ENCODE peak calls at places on chromosomes 2 and 18, in four cellular contexts. M is HepG2, C is Panc1, U is GM12878. K is an unnamed sample. For H3K4me1, the result is how much of the 10 kb centered on the place peaks cover.

GRCh38 chr18:11950824-11951223 is 30.5 kb upstream of the IMPA2 start:
- ATAC-seq in C (no peak), U (no peak), M (no peak), K (no peak)

GRCh38 chr2:179470102-179470501 is 205.5 kb upstream of the SESTD1 start:
- ATAC-seq in M (no peak), U (no peak), C (no peak), K (no peak)

GRCh38 chr18:59402432-59403090 is 43.5 kb upstream of the LMAN1 start:
- ATAC-seq in C (peak), M (peak), U (peak), K (peak)

GRCh38 chr2:169761251-169761969 is 27.8 kb downstream of the KLHL23 start:
- ATAC-seq in C (no peak), M (peak), U (peak), K (no peak)

GRCh38 chr18:59072727-59073421 is 66.8 kb upstream of the SEC11C start:
- ATAC-seq in U (peak), M (no peak), C (no peak), K (no peak)

GRCh38 chr2:236085647-236086046 is 82.5 kb downstream of the GBX2 start:
- ATAC-seq in M (no peak), U (no peak), C (no peak), K (no peak)

GRCh38 chr2:216206041-216206699 is 97.0 kb downstream of the XRCC5 start:
- ATAC-seq in M (no peak), U (peak), C (no peak), K (no peak)

GRCh38 chr2:41873102-41873501 is 174.7 kb upstream of the PKDCC start:
- ATAC-seq in U (no peak), M (no peak), C (no peak), K (no peak)

GRCh38 chr2:239610457-239611221 is 209.8 kb upstream of the HDAC4 start:
- ATAC-seq in M (no peak), C (no peak), U (no peak), K (no peak)

GRCh38 chr2:236673126-236673822 is 103.6 kb downstream of the ACKR3 start:
- ATAC-seq in M (no peak), C (no peak), U (no peak), K (peak)

GRCh38 chr2:135091681-135092080 is 39.6 kb downstream of the RAB3GAP1 start:
- ATAC-seq in C (no peak), U (no peak), M (peak), K (no peak)

GRCh38 chr2:68115965-68116364 is 41.7 kb upstream of the PNO1 start:
- ATAC-seq in M (peak), C (no peak), U (no peak), K (no peak)

GRCh38 chr2:232527905-232528470 is 2.0 kb downstream of the CHRND start:
- ATAC-seq in M (no peak), U (no peak), C (no peak), K (no peak)

GRCh38 chr2:71513096-71513495 is 59.7 kb downstream of the DYSF start:
- ATAC-seq in U (no peak), M (peak), C (no peak), K (no peak)

GRCh38 chr18:9140381-9140780 is 3.8 kb downstream of the ANKRD12 start:
- ATAC-seq in M (no peak), C (no peak), U (no peak), K (no peak)

GRCh38 chr18:9136315-9137141 is at the start of gene ANKRD12:
- ATAC-seq in U (peak), C (peak), M (peak), K (peak)

GRCh38 chr18:9137168-9138066 is 836 bp downstream of the ANKRD12 start:
- ATAC-seq in U (peak), C (peak), M (peak), K (peak)

GRCh38 chr18:9139400-9140039 is 2.9 kb downstream of the ANKRD12 start:
- ATAC-seq in M (no peak), U (no peak), C (no peak), K (no peak)

DNA sequence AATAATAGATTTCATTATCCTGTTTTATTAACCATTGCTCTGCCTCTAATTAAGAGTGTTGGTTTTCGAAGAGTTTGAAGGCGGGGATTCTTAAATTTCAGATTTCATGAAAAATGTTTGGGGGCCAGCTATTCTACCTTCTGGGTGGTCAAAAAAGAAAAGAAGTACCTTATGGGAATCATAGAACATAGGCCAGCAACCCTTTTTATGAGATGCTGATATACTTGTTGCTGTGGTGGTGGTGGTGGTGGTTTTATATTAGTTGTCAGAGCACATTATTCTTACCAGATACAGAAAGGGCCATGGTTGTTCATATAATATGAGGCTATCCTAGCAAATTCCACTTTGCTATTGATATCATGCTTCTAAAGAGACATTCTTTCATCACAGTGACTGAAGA is 4.4 kb downstream of the ANKRD12 start:
- ATAC-seq in C (no peak), M (no peak), U (no peak), K (no peak)
- H3K4me1 ChIP-seq in C (under half), M (under half), U (under half), K (half or more)

DNA sequence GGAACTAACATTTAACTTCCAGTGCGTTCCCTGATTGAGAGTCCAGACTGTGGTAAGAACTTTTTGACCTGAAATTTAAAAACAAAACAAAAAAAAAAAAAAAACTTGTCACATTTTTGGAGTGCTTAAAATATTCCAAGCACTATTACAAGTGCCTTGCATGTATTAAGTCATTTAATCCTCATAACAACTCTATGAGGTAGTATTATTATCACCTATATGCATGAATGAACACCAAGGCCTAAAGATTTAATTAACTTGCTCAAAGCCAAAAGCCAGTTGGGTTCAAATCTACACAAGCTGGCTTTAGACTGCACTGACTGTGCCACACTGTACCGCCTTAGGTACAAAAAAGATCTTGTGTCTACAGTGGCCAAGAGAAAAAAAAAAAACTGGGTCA is 35.2 kb downstream of the METTL4 start:
- ATAC-seq in U (no peak), M (no peak), C (no peak), K (no peak)
- TF ChIP-seq POLR2AphosphoS5 in U (no peak), M (no peak), C (no peak), K (no peak)

GRCh38 chr2:222424729-222425671 is 657 bp downstream of the SGPP2 start:
- ATAC-seq in C (peak), M (no peak), U (peak), K (no peak)

GRCh38 chr2:222424281-222424728 is at the start of gene SGPP2:
- ATAC-seq in U (peak), M (no peak), C (peak), K (no peak)

GRCh38 chr2:222423186-222423585 is 1.2 kb upstream of the SGPP2 start:
- ATAC-seq in C (no peak), U (no peak), M (no peak), K (no peak)

GRCh38 chr2:222421626-222422025 is 2.7 kb upstream of the SGPP2 start:
- ATAC-seq in M (no peak), U (no peak), C (no peak), K (no peak)

DNA sequence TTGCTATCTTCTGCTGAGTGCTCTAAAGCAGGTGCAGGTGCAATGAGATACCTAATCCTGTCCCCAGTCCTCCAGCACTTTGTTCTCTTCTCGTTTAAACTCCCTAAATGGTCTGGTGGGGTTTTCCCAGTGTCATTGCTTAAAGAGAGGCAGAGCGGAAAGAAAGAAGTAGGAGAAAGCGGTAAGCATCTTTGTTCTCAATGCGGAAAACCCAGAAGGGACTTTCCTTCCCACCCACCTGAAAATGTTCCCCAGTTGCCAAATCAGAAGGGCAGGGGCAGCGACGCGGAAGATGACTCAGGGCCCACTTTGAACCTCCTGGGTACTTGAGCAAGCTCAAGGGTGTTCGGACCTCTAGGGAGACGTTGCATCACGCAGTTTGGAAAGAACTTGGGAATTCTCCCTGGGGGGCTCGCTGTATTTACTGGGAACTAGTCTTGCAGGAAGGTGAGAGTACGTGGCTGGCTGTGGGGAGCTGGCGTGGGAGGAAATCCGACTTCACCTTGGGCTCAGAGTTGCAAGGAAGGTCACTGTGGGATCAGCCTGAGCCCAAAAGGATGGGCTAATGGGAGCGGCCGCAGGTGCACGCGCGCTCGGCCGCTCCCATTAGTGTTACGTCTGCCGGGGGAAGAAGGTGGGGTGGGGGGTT is 587 bp upstream of the SGPP2 start:
- ATAC-seq in U (peak), M (no peak), C (no peak), K (no peak)
- H3K4me3 ChIP-seq in U (peak), M (no peak), C (no peak), K (peak)

GRCh38 chr2:43220982-43221659 is 5.3 kb downstream of the ZFP36L2 start:
- ATAC-seq in M (peak), C (no peak), U (no peak), K (peak)

GRCh38 chr2:43223412-43224040 is 2.9 kb downstream of the ZFP36L2 start:
- ATAC-seq in U (no peak), M (no peak), C (no peak), K (no peak)

GRCh38 chr2:43220229-43220981 is 6.0 kb downstream of the ZFP36L2 start:
- ATAC-seq in U (no peak), C (peak), M (peak), K (no peak)

GRCh38 chr2:43222472-43223146 is 3.8 kb downstream of the ZFP36L2 start:
- ATAC-seq in U (no peak), M (no peak), C (no peak), K (no peak)

DNA sequence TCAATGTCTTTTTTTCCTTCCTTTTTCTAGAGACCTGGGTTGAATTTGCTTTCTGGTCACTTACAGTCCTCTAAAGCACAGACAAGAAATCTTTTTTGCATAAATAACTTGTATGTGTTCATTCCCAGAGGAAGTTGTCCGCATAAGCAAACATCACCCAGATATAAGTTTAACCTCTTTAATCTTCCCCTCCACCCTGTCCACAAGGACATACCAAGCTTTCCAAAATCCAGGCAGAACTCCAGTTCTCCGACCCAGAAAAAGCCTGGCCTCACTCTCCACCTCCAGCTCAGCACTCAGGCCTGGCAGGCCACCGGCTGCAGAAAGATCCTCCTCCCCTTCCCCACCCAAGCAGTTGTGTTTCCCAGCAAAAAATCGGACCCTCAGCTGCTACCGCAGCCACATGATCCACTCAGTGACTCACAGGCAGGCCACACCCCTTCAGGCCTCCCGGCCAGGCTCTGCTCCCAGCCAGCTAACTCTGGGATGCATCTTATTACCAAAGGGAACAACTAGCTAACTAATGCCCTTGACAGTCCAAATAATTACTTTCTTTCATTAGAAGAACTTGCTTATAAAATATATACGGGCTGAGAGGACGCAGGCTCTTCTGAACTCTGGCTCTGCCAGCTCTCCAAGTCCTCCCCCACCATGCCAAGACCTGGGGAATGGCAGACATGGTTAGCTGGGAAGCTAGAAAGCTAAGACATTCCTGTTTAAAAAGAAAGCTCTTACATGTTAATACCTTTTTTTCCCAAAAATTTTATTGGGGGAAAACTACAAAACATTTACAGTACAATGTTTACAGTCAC is 4.5 kb downstream of the ZFP36L2 start:
- ATAC-seq in U (no peak), C (peak), M (peak), K (peak)
- H3K4me1 ChIP-seq in U (under half), C (under half), M (half or more), K (half or more)

GRCh38 chr2:196390243-196391148 is 219.1 kb upstream of the STK17B start:
- ATAC-seq in U (peak), C (no peak), M (no peak), K (no peak)
- TF ChIP-seq POLR2AphosphoS5 in U (no peak), C (no peak), M (no peak), K (no peak)

GRCh38 chr2:23525137-23525765 is 140.3 kb downstream of the KLHL29 start:
- ATAC-seq in M (no peak), C (no peak), U (no peak), K (no peak)
- H3K4me3 ChIP-seq in M (no peak), C (no peak), U (no peak), K (no peak)

GRCh38 chr2:54667726-54668650 is 55.5 kb upstream of the EML6 start:
- ATAC-seq in U (no peak), C (no peak), M (no peak), K (no peak)
- H3K4me1 ChIP-seq in U (under half), C (under half), M (half or more), K (half or more)

K was measured in gastroesophageal sphincter.